ENCODE peak calls at places on chromosome 1, in nine cellular contexts. One of them, this sample, is unnamed.

GRCh38 chr1:95236784-95237575 is 3.0 kb downstream of the RWDD3 start:
- DNase-seq in RPMI8226: no peak
- DNase-seq in NCI-H2029 treated with DMSO at 0.1 percent for 48 hours: no peak
- DNase-seq in putamen: no peak
- DNase-seq in adrenal gland: no peak
- DNase-seq in caudate nucleus: no peak
- DNase-seq in body of pancreas: no peak
- DNase-seq in anterior cingulate cortex: no peak
- DNase-seq in gastrocnemius medialis: no peak
- DNase-seq in this sample: no peak

GRCh38 chr1:62038594-62039284 is 155.9 kb upstream of the L1TD1 start:
- DNase-seq in RPMI8226: no peak
- DNase-seq in NCI-H2029 treated with DMSO at 0.1 percent for 48 hours: no peak
- DNase-seq in putamen: no peak
- DNase-seq in adrenal gland: no peak
- DNase-seq in caudate nucleus: no peak
- DNase-seq in body of pancreas: no peak
- DNase-seq in anterior cingulate cortex: no peak
- DNase-seq in gastrocnemius medialis: no peak
- DNase-seq in this sample: no peak

GRCh38 chr1:22154063-22154462 is 11.2 kb upstream of the WNT4 start:
- DNase-seq in RPMI8226: no peak
- DNase-seq in NCI-H2029 treated with DMSO at 0.1 percent for 48 hours: no peak
- DNase-seq in putamen: no peak
- DNase-seq in adrenal gland: no peak
- DNase-seq in caudate nucleus: no peak
- DNase-seq in body of pancreas: no peak
- DNase-seq in anterior cingulate cortex: no peak
- DNase-seq in gastrocnemius medialis: no peak
- DNase-seq in this sample: no peak

GRCh38 chr1:31327381-31327780 is 30.5 kb downstream of the ZCCHC17 start:
- DNase-seq in RPMI8226: no peak
- DNase-seq in NCI-H2029 treated with DMSO at 0.1 percent for 48 hours: no peak
- DNase-seq in putamen: no peak
- DNase-seq in adrenal gland: no peak
- DNase-seq in caudate nucleus: no peak
- DNase-seq in body of pancreas: no peak
- DNase-seq in anterior cingulate cortex: no peak
- DNase-seq in gastrocnemius medialis: no peak
- DNase-seq in this sample: no peak

GRCh38 chr1:22064751-22065402 is 12.4 kb downstream of the CDC42 start:
- DNase-seq in RPMI8226: no peak
- DNase-seq in NCI-H2029 treated with DMSO at 0.1 percent for 48 hours: no peak
- DNase-seq in putamen: no peak
- DNase-seq in adrenal gland: no peak
- DNase-seq in caudate nucleus: no peak
- DNase-seq in body of pancreas: no peak
- DNase-seq in anterior cingulate cortex: no peak
- DNase-seq in gastrocnemius medialis: no peak
- DNase-seq in this sample: no peak

GRCh38 chr1:30877205-30877912 is 31.2 kb downstream of the SDC3 start:
- DNase-seq in RPMI8226: no peak
- DNase-seq in NCI-H2029 treated with DMSO at 0.1 percent for 48 hours: no peak
- DNase-seq in putamen: peak; percentile 73
- DNase-seq in adrenal gland: peak; percentile 92
- DNase-seq in caudate nucleus: peak; percentile 52
- DNase-seq in body of pancreas: peak; percentile 36
- DNase-seq in anterior cingulate cortex: peak; percentile 64
- DNase-seq in gastrocnemius medialis: peak; percentile 53
- DNase-seq in this sample: no peak

GRCh38 chr1:36982708-36983107 is 51.6 kb downstream of the GRIK3 start:
- DNase-seq in RPMI8226: peak; percentile 38
- DNase-seq in NCI-H2029 treated with DMSO at 0.1 percent for 48 hours: no peak
- DNase-seq in putamen: no peak
- DNase-seq in adrenal gland: no peak
- DNase-seq in caudate nucleus: no peak
- DNase-seq in body of pancreas: no peak
- DNase-seq in anterior cingulate cortex: no peak
- DNase-seq in gastrocnemius medialis: no peak
- DNase-seq in this sample: no peak

GRCh38 chr1:92922378-92923035 is 38.8 kb downstream of the DIPK1A start:
- DNase-seq in RPMI8226: no peak
- DNase-seq in NCI-H2029 treated with DMSO at 0.1 percent for 48 hours: no peak
- DNase-seq in putamen: no peak
- DNase-seq in adrenal gland: no peak
- DNase-seq in caudate nucleus: no peak
- DNase-seq in body of pancreas: no peak
- DNase-seq in anterior cingulate cortex: no peak
- DNase-seq in gastrocnemius medialis: no peak
- DNase-seq in this sample: no peak

GRCh38 chr1:88877382-88877825 is 14.0 kb downstream of the GTF2B start:
- DNase-seq in RPMI8226: no peak
- DNase-seq in NCI-H2029 treated with DMSO at 0.1 percent for 48 hours: peak; percentile 52
- DNase-seq in putamen: no peak
- DNase-seq in adrenal gland: no peak
- DNase-seq in caudate nucleus: no peak
- DNase-seq in body of pancreas: no peak
- DNase-seq in anterior cingulate cortex: no peak
- DNase-seq in gastrocnemius medialis: no peak
- DNase-seq in this sample: no peak

GRCh38 chr1:174413632-174414031 is 34.1 kb upstream of the GPR52 start:
- DNase-seq in RPMI8226: no peak
- DNase-seq in NCI-H2029 treated with DMSO at 0.1 percent for 48 hours: no peak
- DNase-seq in putamen: no peak
- DNase-seq in adrenal gland: no peak
- DNase-seq in caudate nucleus: no peak
- DNase-seq in body of pancreas: no peak
- DNase-seq in anterior cingulate cortex: no peak
- DNase-seq in gastrocnemius medialis: no peak
- DNase-seq in this sample: no peak

GRCh38 chr1:115665746-115666145 is 24.0 kb downstream of the VANGL1 start:
- DNase-seq in RPMI8226: no peak
- DNase-seq in NCI-H2029 treated with DMSO at 0.1 percent for 48 hours: peak; percentile 49
- DNase-seq in putamen: no peak
- DNase-seq in adrenal gland: no peak
- DNase-seq in caudate nucleus: no peak
- DNase-seq in body of pancreas: peak; percentile 45
- DNase-seq in anterior cingulate cortex: no peak
- DNase-seq in gastrocnemius medialis: no peak
- DNase-seq in this sample: no peak

GRCh38 chr1:248152056-248152827 is 7.3 kb downstream of the OR2M5 start:
- DNase-seq in RPMI8226: no peak
- DNase-seq in NCI-H2029 treated with DMSO at 0.1 percent for 48 hours: no peak
- DNase-seq in putamen: no peak
- DNase-seq in adrenal gland: no peak
- DNase-seq in caudate nucleus: no peak
- DNase-seq in body of pancreas: no peak
- DNase-seq in anterior cingulate cortex: no peak
- DNase-seq in gastrocnemius medialis: no peak
- DNase-seq in this sample: no peak

GRCh38 chr1:10980841-10981727 is 31.4 kb upstream of the TARDBP start:
- DNase-seq in RPMI8226: no peak
- DNase-seq in NCI-H2029 treated with DMSO at 0.1 percent for 48 hours: no peak
- DNase-seq in putamen: peak; percentile 92
- DNase-seq in adrenal gland: no peak
- DNase-seq in caudate nucleus: no peak
- DNase-seq in body of pancreas: no peak
- DNase-seq in anterior cingulate cortex: peak; percentile 47
- DNase-seq in gastrocnemius medialis: peak; percentile 45
- DNase-seq in this sample: no peak

GRCh38 chr1:17128361-17128760 is 9.1 kb upstream of the PADI2 start:
- DNase-seq in RPMI8226: peak; percentile 41
- DNase-seq in NCI-H2029 treated with DMSO at 0.1 percent for 48 hours: no peak
- DNase-seq in putamen: no peak
- DNase-seq in adrenal gland: no peak
- DNase-seq in caudate nucleus: no peak
- DNase-seq in body of pancreas: no peak
- DNase-seq in anterior cingulate cortex: no peak
- DNase-seq in gastrocnemius medialis: no peak
- DNase-seq in this sample: no peak